ENCODE peak calls at places on chromosome X, in five cellular contexts. One of them, this sample, is unnamed. For H3K36me3, the result is how much of the 10 kb centered on the place peaks cover.

GRCh38 chrX:152926279-152926678 is 28.4 kb downstream of the ZNF185 start:
- DNase-seq in CD8-positive, alpha-beta T cell: peak
- DNase-seq in fibroblast of lung: peak
- DNase-seq in RWPE2: no peak
- DNase-seq in thyroid gland: peak
- DNase-seq in this sample: no peak

GRCh38 chrX:17525266-17525665 is 150.3 kb downstream of the NHS start:
- DNase-seq in CD8-positive, alpha-beta T cell: no peak
- DNase-seq in RWPE2: no peak
- DNase-seq in thyroid gland: no peak
- DNase-seq in fibroblast of lung: peak
- DNase-seq in this sample: no peak

GRCh38 chrX:49877397-49878101 is 1.7 kb upstream of the USP27X start:
- DNase-seq in CD8-positive, alpha-beta T cell: no peak
- DNase-seq in RWPE2: no peak
- DNase-seq in thyroid gland: no peak
- DNase-seq in fibroblast of lung: no peak
- DNase-seq in this sample: no peak

GRCh38 chrX:152819732-152820131 is 10.8 kb downstream of the CETN2 start:
- DNase-seq in thyroid gland: no peak
- DNase-seq in CD8-positive, alpha-beta T cell: no peak
- DNase-seq in RWPE2: no peak
- DNase-seq in fibroblast of lung: peak
- DNase-seq in this sample: no peak

GRCh38 chrX:43693602-43694406 is 37.7 kb downstream of the MAOA start:
- DNase-seq in fibroblast of lung: peak
- DNase-seq in RWPE2: no peak
- DNase-seq in CD8-positive, alpha-beta T cell: no peak
- DNase-seq in thyroid gland: peak
- DNase-seq in this sample: no peak

GRCh38 chrX:124098089-124098488 is 136.6 kb downstream of the STAG2 start:
- DNase-seq in fibroblast of lung: peak
- DNase-seq in thyroid gland: no peak
- DNase-seq in RWPE2: no peak
- DNase-seq in CD8-positive, alpha-beta T cell: no peak
- DNase-seq in this sample: no peak

GRCh38 chrX:72461766-72462165 is 110.9 kb downstream of the HDAC8 start:
- DNase-seq in RWPE2: no peak
- DNase-seq in fibroblast of lung: peak
- DNase-seq in CD8-positive, alpha-beta T cell: no peak
- DNase-seq in thyroid gland: peak
- DNase-seq in this sample: no peak

GRCh38 chrX:36640232-36640631 is 367.9 kb upstream of the FAM47C start:
- DNase-seq in thyroid gland: no peak
- DNase-seq in RWPE2: no peak
- DNase-seq in fibroblast of lung: no peak
- DNase-seq in CD8-positive, alpha-beta T cell: no peak
- DNase-seq in this sample: no peak

GRCh38 chrX:154051210-154051810 is 31.6 kb upstream of the IRAK1 start:
- DNase-seq in CD8-positive, alpha-beta T cell: peak
- DNase-seq in fibroblast of lung: peak
- DNase-seq in thyroid gland: peak
- DNase-seq in RWPE2: no peak
- DNase-seq in this sample: no peak

GRCh38 chrX:86946569-86946968 is 571.0 kb upstream of the KLHL4 start:
- DNase-seq in thyroid gland: no peak
- DNase-seq in fibroblast of lung: no peak
- DNase-seq in RWPE2: no peak
- DNase-seq in CD8-positive, alpha-beta T cell: no peak
- DNase-seq in this sample: no peak

GRCh38 chrX:41300758-41301437 is 33.1 kb upstream of the DDX3X start:
- DNase-seq in RWPE2: no peak
- DNase-seq in thyroid gland: no peak
- DNase-seq in fibroblast of lung: peak
- DNase-seq in CD8-positive, alpha-beta T cell: no peak
- DNase-seq in this sample: no peak

GRCh38 chrX:153564047-153564606 is 34.8 kb downstream of the CCNQ start:
- DNase-seq in RWPE2: no peak
- DNase-seq in thyroid gland: no peak
- DNase-seq in fibroblast of lung: no peak
- DNase-seq in CD8-positive, alpha-beta T cell: no peak
- DNase-seq in this sample: no peak

GRCh38 chrX:149003863-149004660 is 501.0 kb downstream of the IDS start:
- DNase-seq in RWPE2: no peak
- DNase-seq in CD8-positive, alpha-beta T cell: no peak
- DNase-seq in fibroblast of lung: peak
- DNase-seq in thyroid gland: no peak
- DNase-seq in this sample: peak

GRCh38 chrX:16931855-16932254 is 14.6 kb upstream of the REPS2 start:
- DNase-seq in RWPE2: no peak
- DNase-seq in CD8-positive, alpha-beta T cell: no peak
- DNase-seq in thyroid gland: no peak
- DNase-seq in fibroblast of lung: no peak
- DNase-seq in this sample: no peak

GRCh38 chrX:39704590-39704989 is 393.2 kb downstream of the BCOR start:
- DNase-seq in CD8-positive, alpha-beta T cell: no peak
- DNase-seq in RWPE2: no peak
- DNase-seq in thyroid gland: no peak
- DNase-seq in fibroblast of lung: no peak
- DNase-seq in this sample: no peak

GRCh38 chrX:113473418-113473817 is 632.8 kb upstream of the AMOT start:
- DNase-seq in RWPE2: no peak
- DNase-seq in thyroid gland: no peak
- DNase-seq in CD8-positive, alpha-beta T cell: no peak
- DNase-seq in fibroblast of lung: no peak
- DNase-seq in this sample: no peak

GRCh38 chrX:115332832-115333231 is 43.3 kb downstream of the LUZP4 start:
- DNase-seq in RWPE2: no peak
- DNase-seq in CD8-positive, alpha-beta T cell: no peak
- DNase-seq in fibroblast of lung: no peak
- DNase-seq in thyroid gland: peak
- DNase-seq in this sample: no peak

GRCh38 chrX:45668686-45669443 is 468.2 kb upstream of the DIPK2B start:
- DNase-seq in thyroid gland: peak
- DNase-seq in fibroblast of lung: peak
- DNase-seq in CD8-positive, alpha-beta T cell: no peak
- DNase-seq in RWPE2: no peak
- DNase-seq in this sample: peak

GRCh38 chrX:46884799-46885198 is 27.4 kb upstream of the JADE3 start:
- DNase-seq in thyroid gland: no peak
- DNase-seq in RWPE2: no peak
- DNase-seq in fibroblast of lung: no peak
- DNase-seq in CD8-positive, alpha-beta T cell: no peak
- DNase-seq in this sample: no peak

GRCh38 chrX:45172890-45173289 is 27.8 kb downstream of the DIPK2B start:
- DNase-seq in CD8-positive, alpha-beta T cell: no peak
- DNase-seq in fibroblast of lung: peak
- DNase-seq in thyroid gland: no peak
- DNase-seq in RWPE2: no peak
- DNase-seq in this sample: no peak

GRCh38 chrX:30702736-30703135 is 49.5 kb downstream of the GK start:
- DNase-seq in fibroblast of lung: peak
- DNase-seq in CD8-positive, alpha-beta T cell: no peak
- DNase-seq in thyroid gland: no peak
- DNase-seq in RWPE2: no peak
- DNase-seq in this sample: peak

GRCh38 chrX:141142946-141143345 is 34.0 kb downstream of the LDOC1 start:
- DNase-seq in fibroblast of lung: no peak
- DNase-seq in RWPE2: no peak
- DNase-seq in CD8-positive, alpha-beta T cell: no peak
- DNase-seq in thyroid gland: no peak
- DNase-seq in this sample: no peak

GRCh38 chrX:123339201-123339905 is 155.3 kb downstream of the GRIA3 start:
- DNase-seq in fibroblast of lung: peak
- DNase-seq in CD8-positive, alpha-beta T cell: no peak
- DNase-seq in RWPE2: no peak
- DNase-seq in thyroid gland: no peak
- DNase-seq in this sample: peak

GRCh38 chrX:56764153-56764974 is 35.3 kb downstream of the NBDY start:
- DNase-seq in RWPE2: no peak
- DNase-seq in fibroblast of lung: peak
- DNase-seq in CD8-positive, alpha-beta T cell: peak
- DNase-seq in thyroid gland: peak
- DNase-seq in this sample: no peak

GRCh38 chrX:56766554-56767412 is 37.7 kb downstream of the NBDY start:
- DNase-seq in CD8-positive, alpha-beta T cell: no peak
- DNase-seq in RWPE2: no peak
- DNase-seq in thyroid gland: no peak
- DNase-seq in fibroblast of lung: peak
- DNase-seq in this sample: no peak

GRCh38 chrX:56765816-56766553 is 36.9 kb downstream of the NBDY start:
- DNase-seq in RWPE2: no peak
- DNase-seq in thyroid gland: no peak
- DNase-seq in CD8-positive, alpha-beta T cell: no peak
- DNase-seq in fibroblast of lung: no peak
- DNase-seq in this sample: no peak

GRCh38 chrX:56763556-56764152 is 34.6 kb downstream of the NBDY start:
- DNase-seq in RWPE2: no peak
- DNase-seq in fibroblast of lung: peak
- DNase-seq in CD8-positive, alpha-beta T cell: no peak
- DNase-seq in thyroid gland: no peak
- DNase-seq in this sample: no peak

DNA sequence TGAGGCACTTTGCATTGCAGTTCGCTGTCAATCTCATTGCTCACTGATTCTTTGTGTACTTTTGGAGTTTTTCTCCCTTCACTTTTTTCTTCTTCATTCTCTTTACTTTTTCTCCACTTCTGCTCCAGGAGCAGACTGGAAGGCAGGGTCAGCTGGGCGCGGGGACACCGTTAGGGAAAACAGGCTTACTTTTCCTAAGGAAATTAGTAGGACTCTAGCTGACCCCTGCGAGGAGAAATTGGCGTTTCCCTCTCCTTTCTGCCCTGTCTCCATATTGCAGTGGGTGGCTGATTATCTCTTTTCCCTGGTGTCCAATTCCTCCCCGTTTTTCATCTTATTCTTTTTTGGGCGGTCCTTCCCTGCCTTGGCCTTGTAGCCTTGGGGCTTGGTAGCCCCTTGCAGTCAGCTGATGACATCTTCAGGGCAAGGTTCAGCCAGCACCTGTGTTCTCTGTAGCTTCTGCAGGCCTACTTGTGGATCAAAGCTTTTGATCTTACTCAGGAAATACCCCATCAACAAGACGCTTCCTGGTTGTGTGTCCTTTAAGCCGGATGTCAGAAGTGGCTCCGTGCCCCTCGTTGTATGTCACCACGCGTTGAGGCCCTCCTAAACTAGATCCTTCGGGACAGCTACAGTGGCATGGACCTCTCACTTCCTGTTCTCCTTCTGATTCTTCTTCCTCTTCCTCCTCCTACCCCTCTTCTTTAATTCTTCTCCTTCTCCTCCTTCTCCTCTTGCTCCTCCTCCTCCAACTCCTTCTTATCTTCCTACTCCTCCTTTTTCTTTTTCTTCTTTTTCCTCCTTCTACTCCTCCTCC is 36.1 kb downstream of the NBDY start:
- DNase-seq in fibroblast of lung: no peak
- DNase-seq in RWPE2: no peak
- DNase-seq in CD8-positive, alpha-beta T cell: no peak
- DNase-seq in thyroid gland: no peak
- DNase-seq in this sample: no peak
- TF ChIP-seq CTCF in fibroblast of lung: no peak
- TF ChIP-seq CTCF in RWPE2: no peak
- TF ChIP-seq CTCF in CD8-positive, alpha-beta T cell: no peak
- TF ChIP-seq CTCF in thyroid gland: no peak
- TF ChIP-seq CTCF in this sample: no peak

GRCh38 chrX:79366888-79367749 is at the start of gene ITM2A:
- DNase-seq in fibroblast of lung: no peak
- DNase-seq in CD8-positive, alpha-beta T cell: peak
- DNase-seq in thyroid gland: peak
- DNase-seq in RWPE2: no peak
- DNase-seq in this sample: no peak
- H3K4me3 ChIP-seq in fibroblast of lung: no peak
- H3K4me3 ChIP-seq in CD8-positive, alpha-beta T cell: peak
- H3K4me3 ChIP-seq in thyroid gland: peak
- H3K4me3 ChIP-seq in RWPE2: no peak
- H3K4me3 ChIP-seq in this sample: no peak

DNA sequence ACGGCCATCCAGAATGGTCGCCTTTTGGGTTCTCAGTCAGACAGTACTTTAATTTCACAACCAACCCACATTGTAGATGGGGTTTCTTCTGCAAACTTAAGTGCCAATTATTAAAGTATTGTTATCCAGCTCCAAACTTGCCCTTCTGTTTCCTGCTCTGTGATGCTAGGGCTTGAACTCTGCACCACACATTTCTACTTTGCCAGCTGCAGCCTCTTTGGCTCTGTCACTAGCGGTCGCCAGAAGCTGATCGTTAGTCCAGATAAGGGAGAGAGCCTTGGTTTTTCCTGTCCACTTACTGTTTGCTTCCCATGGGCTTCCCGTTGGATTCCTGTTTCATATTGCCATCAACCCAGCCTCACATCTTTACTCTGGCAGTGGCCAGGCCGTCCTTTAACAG is 196.6 kb downstream of the ASB9 start:
- DNase-seq in fibroblast of lung: no peak
- DNase-seq in CD8-positive, alpha-beta T cell: no peak
- DNase-seq in RWPE2: no peak
- DNase-seq in thyroid gland: no peak
- DNase-seq in this sample: no peak
- H3K36me3 ChIP-seq in fibroblast of lung: under half
- H3K36me3 ChIP-seq in CD8-positive, alpha-beta T cell: under half
- H3K36me3 ChIP-seq in RWPE2: under half
- H3K36me3 ChIP-seq in thyroid gland: under half
- H3K36me3 ChIP-seq in this sample: under half

GRCh38 chrX:102858826-102859627 is 78.0 kb upstream of the RAB40AL start:
- DNase-seq in thyroid gland: no peak
- DNase-seq in CD8-positive, alpha-beta T cell: no peak
- DNase-seq in RWPE2: no peak
- DNase-seq in fibroblast of lung: peak
- DNase-seq in this sample: no peak

GRCh38 chrX:102867254-102867653 is 69.8 kb upstream of the RAB40AL start:
- DNase-seq in fibroblast of lung: no peak
- DNase-seq in RWPE2: no peak
- DNase-seq in thyroid gland: no peak
- DNase-seq in CD8-positive, alpha-beta T cell: no peak
- DNase-seq in this sample: no peak

GRCh38 chrX:102860235-102860634 is 76.8 kb upstream of the RAB40AL start:
- DNase-seq in thyroid gland: no peak
- DNase-seq in fibroblast of lung: no peak
- DNase-seq in CD8-positive, alpha-beta T cell: no peak
- DNase-seq in RWPE2: no peak
- DNase-seq in this sample: no peak

DNA sequence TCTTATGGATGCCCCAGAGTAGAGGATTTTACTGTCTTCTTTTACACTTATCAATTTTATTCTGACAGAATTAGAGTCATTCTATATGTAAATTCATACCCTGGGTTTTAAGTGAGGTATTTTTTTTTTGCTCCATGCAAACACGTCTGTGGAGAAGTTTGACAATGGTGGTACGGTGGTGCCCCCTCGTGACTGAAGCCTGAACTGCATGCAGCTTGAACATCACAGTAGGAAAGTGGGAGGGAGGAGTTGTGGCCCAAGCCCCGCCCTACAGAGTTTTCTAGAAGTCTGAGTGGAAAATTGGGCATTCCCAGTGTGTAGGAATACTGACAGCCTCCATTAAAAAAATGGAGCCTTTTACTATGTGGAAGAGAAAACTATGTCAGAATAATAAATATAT is 73.3 kb upstream of the RAB40AL start:
- DNase-seq in CD8-positive, alpha-beta T cell: peak
- DNase-seq in RWPE2: no peak
- DNase-seq in thyroid gland: peak
- DNase-seq in fibroblast of lung: peak
- DNase-seq in this sample: peak
- TF ChIP-seq CTCF in CD8-positive, alpha-beta T cell: peak
- TF ChIP-seq CTCF in RWPE2: peak
- TF ChIP-seq CTCF in thyroid gland: peak
- TF ChIP-seq CTCF in fibroblast of lung: peak
- TF ChIP-seq CTCF in this sample: peak

GRCh38 chrX:10160221-10160620 is 3.4 kb downstream of the CLCN4 start:
- DNase-seq in CD8-positive, alpha-beta T cell: no peak
- DNase-seq in thyroid gland: no peak
- DNase-seq in RWPE2: no peak
- DNase-seq in fibroblast of lung: no peak
- DNase-seq in this sample: no peak
- H3K4me3 ChIP-seq in CD8-positive, alpha-beta T cell: no peak
- H3K4me3 ChIP-seq in thyroid gland: no peak
- H3K4me3 ChIP-seq in RWPE2: no peak
- H3K4me3 ChIP-seq in fibroblast of lung: no peak
- H3K4me3 ChIP-seq in this sample: no peak